ENCODE peak calls at places on chromosomes 3 and 15, in nine cellular contexts. E, O, H, G, J, Z, M, K and P are unnamed samples.

GRCh38 chr3:145857956-145858355 is 303.0 kb downstream of the PLOD2 start:
- DNase-seq in H (no peak), O (no peak), Z (peak; percentile 71), J (no peak), M (no peak), E (no peak), K (no peak), G (no peak), P (no peak)

GRCh38 chr3:14431928-14432834 is 29.8 kb downstream of the SLC6A6 start:
- DNase-seq in K (peak; percentile 96), H (peak; percentile 94), M (peak; percentile 87), E (peak; percentile 92), G (peak; percentile 71), Z (peak; percentile 83), J (peak; percentile 67), O (peak; percentile 34), P (peak; percentile 93)

GRCh38 chr15:59528429-59528828 is 83.2 kb upstream of the GCNT3 start:
- DNase-seq in K (no peak), H (no peak), J (no peak), M (no peak), E (no peak), O (no peak), Z (no peak), G (no peak), P (no peak)

GRCh38 chr3:1091276-1091675 is 1.5 kb upstream of the CNTN6 start:
- DNase-seq in J (no peak), O (no peak), K (no peak), M (no peak), H (no peak), E (no peak), Z (no peak), G (no peak), P (no peak)

GRCh38 chr3:177771780-177772179 is 574.5 kb upstream of the TBL1XR1 start:
- DNase-seq in G (peak; percentile 52), O (no peak), E (no peak), K (no peak), H (no peak), J (no peak), M (no peak), Z (no peak), P (no peak)

GRCh38 chr3:193805448-193805847 is 212.4 kb downstream of the OPA1 start:
- DNase-seq in J (peak; percentile 13), Z (peak; percentile 68), M (no peak), H (peak; percentile 99), O (peak; percentile 88), E (peak; percentile 88), G (peak; percentile 90), K (no peak), P (peak; percentile 76)

GRCh38 chr3:37907906-37908305 is 46.2 kb downstream of the CTDSPL start:
- DNase-seq in H (peak; percentile 9), Z (no peak), E (no peak), G (no peak), M (no peak), K (no peak), O (no peak), J (no peak), P (peak; percentile 99)

GRCh38 chr15:46039703-46040102 is 404.9 kb downstream of the SQOR start:
- DNase-seq in E (no peak), G (no peak), Z (no peak), K (no peak), M (no peak), J (peak; percentile 2), H (no peak), O (no peak), P (no peak)

GRCh38 chr15:43511012-43511885 is 6.2 kb upstream of the MAP1A start:
- DNase-seq in J (no peak), K (no peak), G (peak; percentile 23), O (no peak), H (peak; percentile 50), M (no peak), Z (no peak), E (peak; percentile 56), P (peak; percentile 56)

GRCh38 chr15:89898628-89899302 is 5.0 kb upstream of the AP3S2 start:
- DNase-seq in H (peak; percentile 47), E (peak; percentile 75), O (peak; percentile 10), J (peak; percentile 18), K (no peak), Z (peak; percentile 22), M (peak; percentile 19), G (peak; percentile 68), P (peak; percentile 80)

GRCh38 chr3:182889948-182890629 is 90.2 kb downstream of the DCUN1D1 start:
- DNase-seq in H (no peak), E (no peak), K (no peak), Z (no peak), O (no peak), J (no peak), G (no peak), M (no peak), P (no peak)

GRCh38 chr3:38348903-38349302 is 2.3 kb downstream of the XYLB start:
- DNase-seq in E (peak; percentile 76), M (no peak), G (peak; percentile 73), H (peak; percentile 43), O (no peak), J (no peak), Z (peak; percentile 15), K (no peak), P (no peak)

GRCh38 chr15:34699968-34700640 is 54.7 kb downstream of the GJD2 start:
- DNase-seq in Z (peak; percentile 75), K (no peak), H (no peak), E (peak; percentile 33), J (no peak), G (peak; percentile 41), O (no peak), M (no peak), P (no peak)

GRCh38 chr3:38472342-38472741 is 18.7 kb downstream of the ACVR2B start:
- DNase-seq in K (no peak), G (no peak), J (no peak), O (no peak), Z (no peak), H (no peak), E (no peak), M (no peak), P (no peak)

GRCh38 chr3:160931474-160931873 is 173.7 kb downstream of the B3GALNT1 start:
- DNase-seq in Z (no peak), J (no peak), K (no peak), O (no peak), H (no peak), M (no peak), E (no peak), G (no peak), P (no peak)

GRCh38 chr15:72222433-72222832 is 8.6 kb downstream of the PKM start:
- DNase-seq in O (no peak), H (peak; percentile 64), K (no peak), Z (peak; percentile 26), G (no peak), J (no peak), E (peak; percentile 48), M (no peak), P (peak; percentile 51)

GRCh38 chr3:168705412-168705811 is 609.7 kb upstream of the GOLIM4 start:
- DNase-seq in O (no peak), Z (no peak), E (no peak), K (no peak), J (no peak), H (no peak), M (no peak), G (no peak), P (no peak)

GRCh38 chr3:139534444-139534812 is 5.1 kb downstream of the RBP1 start:
- DNase-seq in O (peak; percentile 80), J (peak; percentile 44), H (peak; percentile 91), E (peak; percentile 53), M (no peak), Z (no peak), K (no peak), G (peak; percentile 96), P (peak; percentile 85)

GRCh38 chr3:48125026-48125704 is 63.1 kb downstream of the CDC25A start:
- DNase-seq in K (no peak), H (peak; percentile 54), O (peak; percentile 60), J (no peak), M (no peak), E (no peak), Z (no peak), G (peak; percentile 91), P (peak; percentile 19)

GRCh38 chr3:48826451-48826850 is 21.2 kb downstream of the PRKAR2A start:
- DNase-seq in K (no peak), G (peak; percentile 88), E (peak; percentile 88), J (peak; percentile 67), Z (no peak), O (peak; percentile 81), H (peak; percentile 61), M (no peak), P (no peak)

GRCh38 chr3:18238721-18239331 is 186.3 kb downstream of the SATB1 start:
- DNase-seq in M (no peak), H (peak; percentile 32), K (no peak), G (no peak), Z (no peak), E (peak; percentile 25), J (no peak), O (no peak), P (no peak)

GRCh38 chr3:126423191-126424038 is 28.7 kb downstream of the CFAP100 start:
- DNase-seq in Z (no peak), J (no peak), E (no peak), G (no peak), K (peak; percentile 32), H (no peak), M (no peak), O (no peak), P (no peak)

GRCh38 chr15:65887565-65887964 is 18.3 kb downstream of the RAB11A start:
- DNase-seq in K (no peak), O (no peak), J (no peak), E (no peak), Z (no peak), H (no peak), G (no peak), M (peak; percentile 50), P (no peak)

GRCh38 chr15:67174864-67175573 is 79.4 kb downstream of the AAGAB start:
- DNase-seq in O (no peak), Z (peak; percentile 90), G (peak; percentile 74), K (no peak), E (peak; percentile 81), H (peak; percentile 90), M (no peak), J (no peak), P (peak; percentile 86)

GRCh38 chr3:187919018-187919417 is 173.8 kb upstream of the BCL6 start:
- DNase-seq in K (no peak), E (no peak), M (peak; percentile 18), Z (no peak), J (no peak), H (peak; percentile 18), G (peak; percentile 75), O (no peak), P (no peak)

GRCh38 chr15:98548172-98548971 is 100.0 kb upstream of the IGF1R start:
- DNase-seq in H (peak; percentile 87), J (peak; percentile 4), Z (peak; percentile 53), E (peak; percentile 46), K (peak; percentile 82), G (peak; percentile 81), M (no peak), O (no peak), P (peak; percentile 75)